ENCODE peak calls at places on chromosomes 11 and 22, in nine cellular contexts. B is body of pancreas, A is left ventricle myocardium inferior, J is foreskin fibroblast, I is GM13976, Z is brain microvascular endothelial cell, C is Calu3, M is colonic mucosa, P is HepG2. Y is an unnamed sample.

GRCh38 chr22:49970528-49971231 is 10.1 kb downstream of the PIM3 start:
- DNase-seq in B (peak), P (peak), A (peak), I (peak), C (peak), Z (peak), M (peak), J (peak), Y (peak)

GRCh38 chr22:26845016-26845728 is 187.8 kb downstream of the MIAT start:
- DNase-seq in Z (no peak), B (peak), M (no peak), C (peak), A (no peak), P (no peak), J (no peak), I (no peak), Y (peak)

GRCh38 chr11:96643173-96643572 is 253.4 kb downstream of the JRKL start:
- DNase-seq in J (no peak), A (no peak), P (no peak), M (no peak), B (no peak), Z (no peak), C (no peak), I (no peak), Y (no peak)

GRCh38 chr22:31081963-31082605 is 966 bp downstream of the SMTN start:
- DNase-seq in C (no peak), A (no peak), B (no peak), I (no peak), P (no peak), J (peak), Z (peak), M (no peak), Y (no peak)

GRCh38 chr11:35932641-35933571 is 11.0 kb upstream of the LDLRAD3 start:
- DNase-seq in I (no peak), M (no peak), J (peak), Z (peak), A (no peak), C (no peak), P (no peak), B (no peak), Y (no peak)

GRCh38 chr11:35088676-35089075 is 50.3 kb upstream of the CD44 start:
- DNase-seq in B (no peak), I (no peak), J (peak), P (no peak), A (no peak), M (no peak), C (peak), Z (no peak), Y (no peak)

GRCh38 chr11:118219696-118220095 is 5.1 kb downstream of the JAML start:
- DNase-seq in A (no peak), P (no peak), M (no peak), Z (no peak), C (no peak), J (no peak), B (no peak), I (no peak), Y (no peak)

GRCh38 chr11:17719940-17720795 is 797 bp downstream of the MYOD1 start:
- DNase-seq in C (no peak), I (no peak), J (peak), P (no peak), M (no peak), A (no peak), B (no peak), Z (no peak), Y (no peak)

GRCh38 chr11:66121453-66121852 is 51.4 kb downstream of the PACS1 start:
- DNase-seq in J (no peak), C (no peak), P (no peak), B (no peak), A (no peak), I (no peak), Z (no peak), M (no peak), Y (no peak)

GRCh38 chr22:49807129-49807528 is 20.5 kb downstream of the BRD1 start:
- DNase-seq in C (no peak), B (no peak), I (no peak), M (no peak), A (no peak), Z (no peak), J (no peak), P (no peak), Y (no peak)

GRCh38 chr22:35846804-35847203 is 129.1 kb downstream of the APOL5 start:
- DNase-seq in J (no peak), P (no peak), B (no peak), M (no peak), I (no peak), Z (no peak), A (no peak), C (no peak), Y (no peak)

GRCh38 chr11:316031-316701 is 2.3 kb downstream of the IFITM1 start:
- DNase-seq in M (no peak), J (no peak), C (no peak), I (no peak), P (no peak), A (peak), Z (no peak), B (no peak), Y (peak)

GRCh38 chr11:44067266-44067665 is 1.2 kb downstream of the ACCS start:
- DNase-seq in B (no peak), J (no peak), Z (no peak), C (no peak), A (no peak), M (no peak), I (no peak), P (no peak), Y (no peak)

GRCh38 chr11:61714316-61714715 is 34.1 kb downstream of the DAGLA start:
- DNase-seq in C (no peak), P (no peak), B (no peak), Z (no peak), J (no peak), I (no peak), A (no peak), M (no peak), Y (no peak)

GRCh38 chr11:76277298-76278175 is 71.2 kb upstream of the WNT11 start:
- DNase-seq in B (no peak), I (no peak), Z (no peak), J (no peak), C (no peak), P (no peak), A (no peak), M (no peak), Y (no peak)

GRCh38 chr22:35782504-35782903 is 64.8 kb downstream of the APOL5 start:
- DNase-seq in C (no peak), I (no peak), J (peak), Z (no peak), A (no peak), M (no peak), P (no peak), B (no peak), Y (no peak)

GRCh38 chr11:44950036-44950624 is 553 bp downstream of the TP53I11 start:
- DNase-seq in B (peak), M (peak), Z (no peak), P (no peak), J (no peak), A (no peak), C (peak), I (no peak), Y (no peak)

GRCh38 chr11:121446752-121447156 is 5.4 kb upstream of the SORL1 start:
- DNase-seq in A (no peak), B (no peak), M (no peak), I (no peak), Z (no peak), P (peak), C (no peak), J (peak), Y (no peak)

GRCh38 chr11:128552783-128553661 is 34.3 kb downstream of the ETS1 start:
- DNase-seq in M (no peak), I (peak), P (no peak), A (no peak), C (no peak), J (peak), B (no peak), Z (no peak), Y (peak)

GRCh38 chr11:92765965-92766371 is 203.5 kb upstream of the MTNR1B start:
- DNase-seq in A (peak), Z (peak), C (no peak), I (no peak), P (no peak), J (no peak), M (peak), B (peak), Y (peak)

GRCh38 chr11:19711911-19712280 is 741 bp upstream of the NAV2 start:
- DNase-seq in P (no peak), Z (no peak), C (no peak), A (no peak), M (peak), B (no peak), J (no peak), I (peak), Y (no peak)

GRCh38 chr11:117917591-117917990 is 11.6 kb downstream of the TMPRSS13 start:
- DNase-seq in P (no peak), J (no peak), B (no peak), M (no peak), Z (no peak), A (no peak), I (no peak), C (no peak), Y (no peak)

GRCh38 chr11:1105183-1105565 is 30.5 kb downstream of the MUC2 start:
- DNase-seq in Z (no peak), J (no peak), B (no peak), C (no peak), A (no peak), I (no peak), M (no peak), P (no peak), Y (no peak)

GRCh38 chr11:102157219-102157618 is 47.0 kb downstream of the YAP1 start:
- DNase-seq in I (no peak), Z (peak), P (peak), M (peak), A (peak), J (peak), C (peak), B (peak), Y (no peak)

GRCh38 chr22:25028841-25029141 is 76.3 kb downstream of the KIAA1671 start:
- DNase-seq in C (no peak), A (no peak), B (no peak), P (no peak), J (no peak), Z (no peak), I (no peak), M (no peak), Y (no peak)
- TF ChIP-seq CTCF in C (no peak), A (no peak), B (no peak), P (no peak), J (no peak), Z (no peak), I (no peak), M (no peak), Y (no peak)

DNA sequence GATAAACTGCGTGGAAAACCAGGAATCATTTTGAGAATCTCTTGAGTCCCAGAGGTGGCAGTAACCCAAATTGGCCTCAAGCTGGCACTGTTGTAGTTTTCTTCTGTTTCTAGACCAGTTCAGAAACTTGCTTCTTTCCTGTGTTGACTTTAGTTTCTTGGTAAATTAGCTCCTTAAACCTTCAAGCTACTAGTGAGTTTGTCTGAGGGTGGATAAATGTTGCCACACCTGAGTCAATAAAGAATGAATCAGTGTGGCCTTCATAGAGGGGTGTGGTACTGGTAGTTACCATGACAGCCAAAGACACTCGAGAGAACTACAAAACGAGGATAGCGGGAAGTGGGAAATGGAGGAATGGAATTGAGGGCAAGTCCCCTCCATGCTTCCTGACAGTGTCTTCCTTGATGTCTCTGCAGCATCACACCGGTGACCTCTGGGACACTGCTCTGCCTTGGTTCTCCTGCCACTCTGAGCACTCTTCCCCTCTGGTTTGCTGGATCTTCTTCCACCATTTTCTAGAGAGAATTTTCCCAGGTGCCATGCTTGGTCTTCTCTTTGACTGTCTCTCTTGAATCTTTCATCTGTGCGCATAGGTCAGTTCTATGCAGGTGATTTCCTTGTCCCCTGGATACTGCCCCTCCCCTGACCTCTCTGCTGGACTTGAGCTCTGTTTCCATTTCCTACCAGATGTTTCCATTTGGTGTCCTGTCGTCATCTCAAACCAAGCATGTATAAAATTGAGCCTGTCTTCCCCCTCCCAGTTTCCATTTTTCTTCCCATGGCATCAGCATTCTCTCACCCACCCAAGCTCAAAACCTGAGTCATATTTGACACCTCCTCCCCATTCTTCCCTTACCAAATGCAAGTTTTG is 7.2 kb downstream of the POLD4 start:
- DNase-seq in M (peak), B (peak), A (no peak), I (no peak), C (peak), P (peak), Z (peak), J (peak), Y (no peak)
- TF ChIP-seq CTCF in M (peak), B (peak), A (peak), I (peak), C (peak), P (peak), Z (peak), J (peak), Y (peak)

GRCh38 chr22:22397875-22398524 is 110.5 kb downstream of the ZNF280B start:
- DNase-seq in M (no peak), C (no peak), B (no peak), A (peak), J (no peak), Z (no peak), I (no peak), P (no peak), Y (no peak)
- TF ChIP-seq CTCF in M (no peak), C (no peak), B (no peak), A (no peak), J (no peak), Z (no peak), I (no peak), P (no peak), Y (no peak)

GRCh38 chr11:58742140-58742539 is 10.4 kb upstream of the GLYAT start:
- DNase-seq in I (peak), A (no peak), B (no peak), M (no peak), Z (no peak), C (no peak), J (no peak), P (no peak), Y (no peak)

GRCh38 chr11:58744988-58745704 is 13.4 kb upstream of the GLYAT start:
- DNase-seq in I (no peak), B (no peak), A (no peak), J (no peak), Z (no peak), P (no peak), M (no peak), C (no peak), Y (no peak)

GRCh38 chr11:58745705-58746364 is 14.1 kb upstream of the GLYAT start:
- DNase-seq in A (no peak), P (no peak), J (no peak), B (no peak), I (no peak), M (no peak), Z (no peak), C (no peak), Y (no peak)

GRCh38 chr11:58741127-58741526 is 9.4 kb upstream of the GLYAT start:
- DNase-seq in M (no peak), A (no peak), C (no peak), Z (no peak), B (no peak), J (no peak), P (no peak), I (no peak), Y (no peak)

GRCh38 chr11:58742981-58743880 is 11.5 kb upstream of the GLYAT start:
- DNase-seq in B (no peak), A (no peak), J (no peak), I (no peak), M (no peak), C (no peak), Z (no peak), P (no peak), Y (no peak)
- TF ChIP-seq CTCF in B (no peak), A (no peak), J (peak), I (no peak), M (no peak), C (no peak), Z (peak), P (peak), Y (no peak)

GRCh38 chr11:97683733-97684132 is 1293.9 kb downstream of the JRKL start:
- DNase-seq in P (peak), I (no peak), A (no peak), J (no peak), B (no peak), Z (no peak), C (no peak), M (no peak), Y (no peak)
- TF ChIP-seq CTCF in P (no peak), I (no peak), A (no peak), J (no peak), B (no peak), Z (peak), C (no peak), M (no peak), Y (no peak)

GRCh38 chr11:46117842-46118241 is 3.4 kb downstream of the PHF21A start:
- DNase-seq in B (no peak), J (peak), M (no peak), C (no peak), P (no peak), I (no peak), Z (no peak), A (no peak), Y (no peak)
- TF ChIP-seq CTCF in B (no peak), J (peak), M (no peak), C (no peak), P (peak), I (no peak), Z (peak), A (peak), Y (no peak)

GRCh38 chr22:37184380-37184755 is 3.7 kb downstream of the C1QTNF6 start:
- DNase-seq in C (no peak), M (no peak), Z (no peak), B (no peak), P (no peak), I (no peak), J (no peak), A (peak), Y (no peak)

GRCh38 chr22:37184816-37185541 is 3.1 kb downstream of the C1QTNF6 start:
- DNase-seq in J (no peak), I (no peak), P (no peak), C (no peak), A (peak), Z (no peak), M (no peak), B (no peak), Y (no peak)

GRCh38 chr22:37182949-37183245 is 5.2 kb downstream of the C1QTNF6 start:
- DNase-seq in Z (no peak), C (no peak), M (no peak), I (no peak), P (no peak), A (no peak), J (no peak), B (no peak), Y (peak)

GRCh38 chr22:37182101-37182948 is 5.7 kb downstream of the C1QTNF6 start:
- DNase-seq in A (peak), B (no peak), Z (no peak), M (no peak), I (no peak), C (no peak), P (no peak), J (no peak), Y (no peak)

DNA sequence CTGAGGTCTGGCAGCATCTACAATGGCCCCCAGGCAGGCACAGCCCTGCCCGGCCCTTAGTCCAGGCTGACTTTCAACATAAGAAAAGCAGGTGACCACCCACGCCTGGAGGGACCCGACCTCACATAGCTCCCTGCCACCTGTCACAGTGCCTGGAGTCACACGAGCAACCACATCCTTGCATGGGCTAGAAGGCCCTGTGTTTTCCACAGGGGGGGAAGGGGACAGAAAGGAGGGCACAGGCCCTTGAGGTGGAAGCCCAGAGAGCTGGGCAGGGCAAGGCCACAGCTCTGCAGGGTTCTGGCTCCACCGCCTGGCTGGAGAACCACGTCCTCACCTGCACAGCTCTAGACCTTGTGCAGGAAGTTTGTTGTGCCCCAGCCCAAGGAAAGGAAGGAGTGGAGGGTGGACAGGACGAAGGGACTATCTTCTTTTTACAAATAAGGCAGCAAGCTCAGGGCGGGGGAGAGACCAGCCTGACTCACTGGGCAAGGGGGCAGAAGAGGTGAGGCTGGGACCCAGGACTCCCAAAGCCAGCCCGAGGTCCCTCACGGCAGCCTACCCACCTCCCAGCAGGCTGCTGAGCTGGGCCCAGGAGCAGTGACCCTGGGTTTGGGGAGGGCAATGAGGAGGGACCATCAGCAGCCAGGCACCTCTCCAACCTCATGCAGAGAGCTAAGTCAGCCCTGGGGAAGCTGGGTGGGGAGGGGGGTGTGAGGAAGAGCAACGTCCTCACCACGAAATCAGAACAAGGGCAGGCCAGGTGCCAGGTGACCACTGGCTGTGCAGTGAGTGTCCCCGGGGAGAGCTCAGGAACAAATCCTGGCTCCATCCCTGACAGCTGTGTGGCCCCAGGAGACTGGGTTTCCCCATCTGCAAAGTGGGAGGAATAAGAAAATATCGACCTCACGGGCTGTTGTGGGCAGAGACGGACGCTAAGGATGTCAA is 4.3 kb downstream of the C1QTNF6 start:
- DNase-seq in P (no peak), A (peak), C (no peak), Z (no peak), B (no peak), I (no peak), M (no peak), J (no peak), Y (no peak)
- TF ChIP-seq CTCF in P (peak), A (no peak), C (no peak), Z (no peak), B (no peak), I (no peak), M (no peak), J (no peak), Y (no peak)

Y was measured in dorsolateral prefrontal cortex.